ENCODE peak calls at places on chromosomes 6 and 20, in eight cellular contexts. H, O, P, Z, T, M, G and L are unnamed samples.

GRCh38 chr6:25370175-25371036 is 91.2 kb downstream of the CARMIL1 start:
- DNase-seq in H (no peak), O (no peak), P (no peak), Z (no peak), T (no peak), M (no peak), G (no peak), L (no peak)

GRCh38 chr6:166556871-166557322 is 29.6 kb downstream of the RAMACL start:
- DNase-seq in H (peak; percentile 99), O (peak; percentile 75), P (peak; percentile 48), Z (no peak), T (peak; percentile 37), M (peak; percentile 72), G (peak; percentile 86), L (no peak)

GRCh38 chr20:1252416-1252815 is 13.7 kb upstream of the SNPH start:
- DNase-seq in H (no peak), O (no peak), P (no peak), Z (no peak), T (no peak), M (no peak), G (no peak), L (no peak)

GRCh38 chr20:62496525-62497218 is 20.9 kb upstream of the GATA5 start:
- DNase-seq in H (no peak), O (no peak), P (peak; percentile 87), Z (no peak), T (no peak), M (no peak), G (no peak), L (peak; percentile 81)

GRCh38 chr6:166542580-166542912 is 43.9 kb downstream of the RAMACL start:
- DNase-seq in H (no peak), O (no peak), P (peak; percentile 84), Z (no peak), T (no peak), M (no peak), G (no peak), L (peak; percentile 59)

GRCh38 chr20:45998337-45998736 is 10.4 kb upstream of the MMP9 start:
- DNase-seq in H (no peak), O (no peak), P (no peak), Z (no peak), T (no peak), M (no peak), G (no peak), L (no peak)

GRCh38 chr6:90347411-90347841 is 50.8 kb upstream of the BACH2 start:
- DNase-seq in H (no peak), O (no peak), P (no peak), Z (no peak), T (no peak), M (no peak), G (no peak), L (no peak)

GRCh38 chr6:109466212-109466923 is 10.8 kb upstream of the MICAL1 start:
- DNase-seq in H (no peak), O (no peak), P (no peak), Z (no peak), T (no peak), M (no peak), G (no peak), L (no peak)

GRCh38 chr6:41955412-41955811 is 13.8 kb upstream of the CCND3 start:
- DNase-seq in H (no peak), O (no peak), P (no peak), Z (no peak), T (no peak), M (no peak), G (no peak), L (no peak)

GRCh38 chr20:44849712-44850111 is 35.8 kb upstream of the YWHAB start:
- DNase-seq in H (no peak), O (no peak), P (no peak), Z (no peak), T (no peak), M (no peak), G (no peak), L (no peak)

GRCh38 chr20:38799248-38799647 is 6.2 kb upstream of the PPP1R16B start:
- DNase-seq in H (peak; percentile 81), O (no peak), P (no peak), Z (no peak), T (no peak), M (no peak), G (no peak), L (no peak)

GRCh38 chr6:100573169-100573568 is 108.4 kb upstream of the SIM1 start:
- DNase-seq in H (peak; percentile 3), O (no peak), P (peak; percentile 28), Z (no peak), T (peak; percentile 14), M (no peak), G (no peak), L (no peak)

GRCh38 chr6:151154418-151154817 is 85.3 kb upstream of the AKAP12 start:
- DNase-seq in H (no peak), O (no peak), P (no peak), Z (no peak), T (peak; percentile 64), M (no peak), G (no peak), L (no peak)

GRCh38 chr20:58907481-58908137 is 55.1 kb downstream of the GNAS start:
- DNase-seq in H (peak; percentile 93), O (peak; percentile 51), P (no peak), Z (no peak), T (peak; percentile 99), M (peak; percentile 93), G (peak; percentile 76), L (no peak)

GRCh38 chr20:24648481-24648880 is 179.1 kb downstream of the SYNDIG1 start:
- DNase-seq in H (no peak), O (no peak), P (no peak), Z (no peak), T (no peak), M (no peak), G (no peak), L (no peak)

GRCh38 chr6:114304304-114304887 is 38.4 kb downstream of the HS3ST5 start:
- DNase-seq in H (no peak), O (no peak), P (peak; percentile 50), Z (no peak), T (peak; percentile 15), M (no peak), G (no peak), L (no peak)

GRCh38 chr6:150891886-150892485 is 26.5 kb downstream of the MTHFD1L start:
- DNase-seq in H (peak; percentile 52), O (peak; percentile 20), P (peak; percentile 81), Z (no peak), T (peak; percentile 76), M (peak; percentile 84), G (peak; percentile 15), L (peak; percentile 74)

GRCh38 chr6:106512048-106512957 is 117.0 kb downstream of the RTN4IP1 start:
- DNase-seq in H (peak; percentile 22), O (no peak), P (peak; percentile 80), Z (no peak), T (peak; percentile 78), M (peak; percentile 33), G (no peak), L (peak; percentile 70)

GRCh38 chr6:5553767-5554166 is 292.5 kb downstream of the FARS2 start:
- DNase-seq in H (no peak), O (no peak), P (no peak), Z (no peak), T (no peak), M (no peak), G (no peak), L (no peak)

GRCh38 chr6:25404094-25404493 is 124.9 kb downstream of the CARMIL1 start:
- DNase-seq in H (no peak), O (no peak), P (no peak), Z (no peak), T (no peak), M (no peak), G (no peak), L (no peak)

GRCh38 chr20:42267793-42268381 is 649.7 kb upstream of the CHD6 start:
- DNase-seq in H (no peak), O (no peak), P (no peak), Z (no peak), T (no peak), M (no peak), G (no peak), L (no peak)

GRCh38 chr6:35391240-35391968 is 49.0 kb downstream of the PPARD start:
- DNase-seq in H (peak; percentile 92), O (no peak), P (no peak), Z (no peak), T (peak; percentile 53), M (no peak), G (no peak), L (no peak)

GRCh38 chr6:54892831-54893230 is 46.3 kb downstream of the FAM83B start:
- DNase-seq in H (no peak), O (no peak), P (no peak), Z (no peak), T (peak; percentile 63), M (no peak), G (no peak), L (no peak)

GRCh38 chr6:74534485-74535211 is 671.2 kb downstream of the COL12A1 start:
- DNase-seq in H (no peak), O (no peak), P (no peak), Z (no peak), T (peak; percentile 83), M (peak; percentile 9), G (no peak), L (no peak)

GRCh38 chr6:56657364-56657763 is 14.7 kb upstream of the DST start:
- DNase-seq in H (no peak), O (no peak), P (no peak), Z (no peak), T (no peak), M (no peak), G (no peak), L (no peak)

GRCh38 chr6:44116643-44117382 is 10.4 kb downstream of the MRPL14 start:
- DNase-seq in H (no peak), O (no peak), P (no peak), Z (no peak), T (peak; percentile 91), M (no peak), G (no peak), L (no peak)

GRCh38 chr6:110415297-110415916 is at the start of gene DDO:
- DNase-seq in H (no peak), O (peak; percentile 58), P (no peak), Z (no peak), T (peak; percentile 14), M (peak; percentile 8), G (peak; percentile 87), L (no peak)

GRCh38 chr20:48070961-48071645 is 285.8 kb upstream of the SULF2 start:
- DNase-seq in H (no peak), O (no peak), P (no peak), Z (no peak), T (no peak), M (peak; percentile 17), G (no peak), L (no peak)